ENCODE peak calls at places on chromosomes 7 and 10, in nine cellular contexts. Y, S, V, E, X, H, J, G and I are unnamed samples.

GRCh38 chr10:128854965-128855364 is 612.1 kb upstream of the MGMT start:
- DNase-seq in V (no peak), H (no peak), S (no peak), X (no peak), J (no peak), E (no peak), Y (peak; percentile 84), G (no peak), I (no peak)

GRCh38 chr7:140512317-140513000 is 33.2 kb upstream of the MKRN1 start:
- DNase-seq in H (no peak), J (peak; percentile 77), Y (no peak), G (no peak), X (peak; percentile 67), V (no peak), E (no peak), S (no peak), I (no peak)

GRCh38 chr10:103523683-103524082 is 30.2 kb downstream of the NEURL1 start:
- DNase-seq in Y (no peak), E (no peak), S (no peak), X (no peak), J (no peak), G (no peak), H (no peak), V (no peak), I (no peak)

GRCh38 chr7:127863082-127863481 is 168.2 kb downstream of the LRRC4 start:
- DNase-seq in Y (no peak), S (no peak), V (no peak), H (no peak), E (no peak), G (no peak), J (no peak), X (no peak), I (no peak)

GRCh38 chr7:1137517-1138167 is 22.4 kb downstream of the ZFAND2A start:
- DNase-seq in S (no peak), X (no peak), J (no peak), Y (no peak), E (no peak), V (no peak), G (no peak), H (no peak), I (no peak)

GRCh38 chr10:60351191-60351853 is 38.4 kb downstream of the ANK3 start:
- DNase-seq in H (no peak), Y (no peak), V (peak; percentile 42), S (no peak), J (no peak), G (no peak), E (no peak), X (no peak), I (no peak)

GRCh38 chr10:110533149-110533548 is 34.3 kb upstream of the SMC3 start:
- DNase-seq in Y (no peak), S (no peak), V (no peak), J (no peak), E (no peak), X (peak; percentile 16), H (no peak), G (no peak), I (no peak)

GRCh38 chr7:9937944-9938631 is 1035.6 kb upstream of the PHF14 start:
- DNase-seq in G (no peak), H (no peak), E (no peak), Y (no peak), X (peak; percentile 36), V (no peak), S (no peak), J (peak; percentile 3), I (no peak)

GRCh38 chr7:102891693-102892261 is 21.0 kb upstream of the LRRC17 start:
- DNase-seq in J (no peak), V (no peak), S (no peak), Y (no peak), H (no peak), X (peak; percentile 90), G (no peak), E (no peak), I (no peak)

GRCh38 chr7:22853138-22853537 is 30.5 kb upstream of the TOMM7 start:
- DNase-seq in G (no peak), X (no peak), V (no peak), E (no peak), J (no peak), S (no peak), H (no peak), Y (no peak), I (no peak)

GRCh38 chr7:57305192-57305748 is 144.7 kb upstream of the ZNF716 start:
- DNase-seq in V (no peak), X (no peak), G (no peak), H (no peak), Y (no peak), J (no peak), S (no peak), E (no peak), I (no peak)

GRCh38 chr10:123537188-123537961 is 128.8 kb upstream of the GPR26 start:
- DNase-seq in V (peak; percentile 54), G (no peak), E (no peak), X (no peak), S (no peak), J (no peak), H (no peak), Y (no peak), I (peak; percentile 21)

GRCh38 chr10:47207280-47207613 is 92.8 kb upstream of the GDF10 start:
- DNase-seq in G (no peak), J (no peak), S (no peak), X (no peak), V (no peak), Y (no peak), H (no peak), E (no peak), I (no peak)

GRCh38 chr10:105974803-105975456 is 1189.6 kb downstream of the SORCS1 start:
- DNase-seq in H (no peak), J (no peak), X (peak; percentile 57), V (no peak), E (no peak), Y (no peak), S (no peak), G (no peak), I (peak; percentile 9)

GRCh38 chr7:42691030-42691639 is 220.7 kb downstream of the C7orf25 start:
- DNase-seq in J (no peak), S (no peak), E (no peak), H (no peak), G (no peak), X (peak; percentile 73), V (no peak), Y (no peak), I (no peak)

GRCh38 chr7:132519936-132520335 is 56.3 kb downstream of the PLXNA4 start:
- DNase-seq in G (no peak), X (no peak), Y (no peak), J (no peak), S (no peak), E (no peak), H (no peak), V (no peak), I (no peak)

GRCh38 chr7:101911800-101912705 is 94.6 kb downstream of the CUX1 start:
- DNase-seq in G (no peak), V (no peak), E (no peak), Y (no peak), S (no peak), J (no peak), X (no peak), H (no peak), I (no peak)

GRCh38 chr10:122507661-122508060 is 46.3 kb downstream of the HTRA1 start:
- DNase-seq in H (no peak), Y (no peak), J (no peak), S (no peak), V (no peak), G (no peak), X (no peak), E (no peak), I (no peak)

GRCh38 chr10:44347609-44348400 is 37.1 kb downstream of the CXCL12 start:
- DNase-seq in S (no peak), V (no peak), G (no peak), X (no peak), E (no peak), H (no peak), J (no peak), Y (no peak), I (no peak)

GRCh38 chr7:2103071-2103898 is 129.5 kb downstream of the MAD1L1 start:
- DNase-seq in S (no peak), G (no peak), H (no peak), Y (no peak), V (no peak), X (no peak), J (no peak), E (no peak), I (no peak)

GRCh38 chr7:149422914-149423285 is 38.0 kb downstream of the ZNF777 start:
- DNase-seq in S (no peak), V (peak; percentile 46), J (peak; percentile 6), E (no peak), H (peak; percentile 39), G (no peak), Y (peak; percentile 69), X (no peak), I (peak; percentile 59)

GRCh38 chr10:5404188-5405041 is at the start of gene TUBAL3:
- DNase-seq in V (no peak), S (no peak), Y (no peak), G (no peak), X (peak; percentile 7), J (no peak), E (no peak), H (no peak), I (no peak)

GRCh38 chr7:20152057-20152456 is 65.1 kb downstream of the MACC1 start:
- DNase-seq in S (no peak), J (no peak), X (no peak), G (no peak), Y (no peak), E (no peak), H (no peak), V (no peak), I (no peak)

GRCh38 chr7:124667754-124668153 is 97.8 kb downstream of the GPR37 start:
- DNase-seq in V (no peak), Y (no peak), J (no peak), X (peak; percentile 40), S (no peak), G (no peak), H (no peak), E (no peak), I (no peak)

GRCh38 chr7:96045919-96046318 is 273.6 kb downstream of the DYNC1I1 start:
- DNase-seq in J (peak; percentile 2), S (no peak), G (no peak), E (no peak), Y (no peak), X (peak; percentile 11), V (no peak), H (no peak), I (no peak)

GRCh38 chr7:28890137-28890536 is 68.0 kb downstream of the TRIL start:
- DNase-seq in S (no peak), Y (no peak), E (no peak), V (no peak), X (no peak), G (no peak), J (peak; percentile 58), H (no peak), I (no peak)

GRCh38 chr10:12041766-12042408 is 722 bp downstream of the UPF2 start:
- DNase-seq in J (peak; percentile 7), S (no peak), E (no peak), G (no peak), V (peak; percentile 65), Y (no peak), X (peak; percentile 11), H (no peak), I (peak; percentile 42)

GRCh38 chr7:106820321-106821217 is 44.5 kb upstream of the PIK3CG start:
- DNase-seq in S (no peak), X (no peak), G (no peak), E (no peak), V (no peak), Y (no peak), J (no peak), H (no peak), I (no peak)

GRCh38 chr10:84139126-84140035 is at the start of gene GHITM:
- DNase-seq in J (peak; percentile 96), E (peak; percentile 97), H (peak; percentile 70), G (peak; percentile 98), V (peak; percentile 98), X (peak; percentile 94), Y (peak; percentile 99), S (peak; percentile 85), I (peak; percentile 94)

GRCh38 chr10:109173910-109174309 is 749.4 kb downstream of the XPNPEP1 start:
- DNase-seq in X (no peak), H (no peak), E (no peak), V (no peak), J (no peak), G (no peak), Y (no peak), S (no peak), I (no peak)

GRCh38 chr7:1899201-1899600 is 229.1 kb downstream of the ELFN1 start:
- DNase-seq in S (no peak), H (no peak), G (no peak), Y (peak; percentile 63), E (no peak), X (peak; percentile 35), V (no peak), J (no peak), I (no peak)